ENCODE peak calls at places on chromosomes 7 and 10, in ten cellular contexts. One of them, this sample, is unnamed.

GRCh38 chr10:74113546-74113945 is 37.1 kb downstream of the AP3M1 start:
- DNase-seq in chondrocyte: no peak
- DNase-seq in epithelial cell of esophagus: peak
- DNase-seq in neural crest cell: no peak
- DNase-seq in esophagus muscularis mucosa: no peak
- DNase-seq in HCT116: no peak
- DNase-seq in dorsolateral prefrontal cortex: no peak
- DNase-seq in GM13976: no peak
- DNase-seq in cardiac fibroblast: no peak
- DNase-seq in PC-3: peak
- DNase-seq in this sample: no peak

GRCh38 chr10:95482501-95483248 is 78.5 kb downstream of the SORBS1 start:
- DNase-seq in chondrocyte: no peak
- DNase-seq in epithelial cell of esophagus: no peak
- DNase-seq in neural crest cell: no peak
- DNase-seq in esophagus muscularis mucosa: no peak
- DNase-seq in HCT116: no peak
- DNase-seq in dorsolateral prefrontal cortex: no peak
- DNase-seq in GM13976: no peak
- DNase-seq in cardiac fibroblast: no peak
- DNase-seq in PC-3: no peak
- DNase-seq in this sample: peak

GRCh38 chr10:98316156-98316555 is 48.2 kb upstream of the LOXL4 start:
- DNase-seq in chondrocyte: no peak
- DNase-seq in epithelial cell of esophagus: no peak
- DNase-seq in neural crest cell: no peak
- DNase-seq in esophagus muscularis mucosa: no peak
- DNase-seq in HCT116: no peak
- DNase-seq in dorsolateral prefrontal cortex: no peak
- DNase-seq in GM13976: no peak
- DNase-seq in cardiac fibroblast: no peak
- DNase-seq in PC-3: no peak
- DNase-seq in this sample: no peak

GRCh38 chr7:116433246-116433645 is 66.3 kb upstream of the CAV2 start:
- DNase-seq in chondrocyte: no peak
- DNase-seq in epithelial cell of esophagus: peak
- DNase-seq in neural crest cell: no peak
- DNase-seq in esophagus muscularis mucosa: no peak
- DNase-seq in HCT116: no peak
- DNase-seq in dorsolateral prefrontal cortex: no peak
- DNase-seq in GM13976: no peak
- DNase-seq in cardiac fibroblast: peak
- DNase-seq in PC-3: no peak
- DNase-seq in this sample: no peak

GRCh38 chr7:143512488-143513340 is 35.0 kb downstream of the TAS2R41 start:
- DNase-seq in chondrocyte: no peak
- DNase-seq in epithelial cell of esophagus: peak
- DNase-seq in neural crest cell: no peak
- DNase-seq in esophagus muscularis mucosa: no peak
- DNase-seq in HCT116: no peak
- DNase-seq in dorsolateral prefrontal cortex: no peak
- DNase-seq in GM13976: no peak
- DNase-seq in cardiac fibroblast: peak
- DNase-seq in PC-3: no peak
- DNase-seq in this sample: peak

GRCh38 chr7:77348371-77348813 is 67.8 kb downstream of the GSAP start:
- DNase-seq in chondrocyte: no peak
- DNase-seq in epithelial cell of esophagus: peak
- DNase-seq in neural crest cell: no peak
- DNase-seq in esophagus muscularis mucosa: peak
- DNase-seq in HCT116: no peak
- DNase-seq in dorsolateral prefrontal cortex: no peak
- DNase-seq in GM13976: no peak
- DNase-seq in cardiac fibroblast: peak
- DNase-seq in PC-3: peak
- DNase-seq in this sample: peak

GRCh38 chr7:128435311-128435654 is 20.4 kb upstream of the HILPDA start:
- DNase-seq in chondrocyte: no peak
- DNase-seq in epithelial cell of esophagus: peak
- DNase-seq in neural crest cell: no peak
- DNase-seq in esophagus muscularis mucosa: no peak
- DNase-seq in HCT116: no peak
- DNase-seq in dorsolateral prefrontal cortex: no peak
- DNase-seq in GM13976: no peak
- DNase-seq in cardiac fibroblast: no peak
- DNase-seq in PC-3: no peak
- DNase-seq in this sample: no peak

GRCh38 chr10:91684841-91685240 is 52.0 kb upstream of the PPP1R3C start:
- DNase-seq in chondrocyte: no peak
- DNase-seq in epithelial cell of esophagus: no peak
- DNase-seq in neural crest cell: no peak
- DNase-seq in esophagus muscularis mucosa: peak
- DNase-seq in HCT116: no peak
- DNase-seq in dorsolateral prefrontal cortex: no peak
- DNase-seq in GM13976: no peak
- DNase-seq in cardiac fibroblast: no peak
- DNase-seq in PC-3: peak
- DNase-seq in this sample: no peak

GRCh38 chr10:112490543-112490942 is 43.5 kb downstream of the VTI1A start:
- DNase-seq in chondrocyte: no peak
- DNase-seq in epithelial cell of esophagus: peak
- DNase-seq in neural crest cell: no peak
- DNase-seq in esophagus muscularis mucosa: no peak
- DNase-seq in HCT116: peak
- DNase-seq in dorsolateral prefrontal cortex: no peak
- DNase-seq in GM13976: no peak
- DNase-seq in cardiac fibroblast: peak
- DNase-seq in PC-3: peak
- DNase-seq in this sample: no peak

GRCh38 chr10:28561531-28561930 is 28.6 kb downstream of the WAC start:
- DNase-seq in chondrocyte: no peak
- DNase-seq in epithelial cell of esophagus: no peak
- DNase-seq in neural crest cell: no peak
- DNase-seq in esophagus muscularis mucosa: no peak
- DNase-seq in HCT116: no peak
- DNase-seq in dorsolateral prefrontal cortex: peak
- DNase-seq in GM13976: no peak
- DNase-seq in cardiac fibroblast: no peak
- DNase-seq in PC-3: no peak
- DNase-seq in this sample: no peak

GRCh38 chr10:45160266-45160665 is 155.1 kb downstream of the OR13A1 start:
- DNase-seq in chondrocyte: no peak
- DNase-seq in epithelial cell of esophagus: peak
- DNase-seq in neural crest cell: no peak
- DNase-seq in esophagus muscularis mucosa: no peak
- DNase-seq in HCT116: no peak
- DNase-seq in dorsolateral prefrontal cortex: no peak
- DNase-seq in GM13976: no peak
- DNase-seq in cardiac fibroblast: peak
- DNase-seq in PC-3: peak
- DNase-seq in this sample: peak

GRCh38 chr10:60646966-60647796 is 131.1 kb upstream of the CDK1 start:
- DNase-seq in chondrocyte: no peak
- DNase-seq in epithelial cell of esophagus: peak
- DNase-seq in neural crest cell: peak
- DNase-seq in esophagus muscularis mucosa: no peak
- DNase-seq in HCT116: peak
- DNase-seq in dorsolateral prefrontal cortex: peak
- DNase-seq in GM13976: peak
- DNase-seq in cardiac fibroblast: peak
- DNase-seq in PC-3: peak
- DNase-seq in this sample: peak

GRCh38 chr10:31320179-31320597 is 1.2 kb downstream of the ZEB1 start:
- DNase-seq in chondrocyte: no peak
- DNase-seq in epithelial cell of esophagus: peak
- DNase-seq in neural crest cell: peak
- DNase-seq in esophagus muscularis mucosa: no peak
- DNase-seq in HCT116: no peak
- DNase-seq in dorsolateral prefrontal cortex: peak
- DNase-seq in GM13976: peak
- DNase-seq in cardiac fibroblast: peak
- DNase-seq in PC-3: peak
- DNase-seq in this sample: peak

GRCh38 chr7:131027287-131027773 is 293.3 kb upstream of the KLF14 start:
- DNase-seq in chondrocyte: no peak
- DNase-seq in epithelial cell of esophagus: peak
- DNase-seq in neural crest cell: no peak
- DNase-seq in esophagus muscularis mucosa: no peak
- DNase-seq in HCT116: no peak
- DNase-seq in dorsolateral prefrontal cortex: peak
- DNase-seq in GM13976: no peak
- DNase-seq in cardiac fibroblast: peak
- DNase-seq in PC-3: no peak
- DNase-seq in this sample: peak

GRCh38 chr7:101410743-101411476 is 48.2 kb downstream of the COL26A1 start:
- DNase-seq in chondrocyte: no peak
- DNase-seq in epithelial cell of esophagus: no peak
- DNase-seq in neural crest cell: peak
- DNase-seq in esophagus muscularis mucosa: no peak
- DNase-seq in HCT116: peak
- DNase-seq in dorsolateral prefrontal cortex: peak
- DNase-seq in GM13976: peak
- DNase-seq in cardiac fibroblast: peak
- DNase-seq in PC-3: peak
- DNase-seq in this sample: peak

GRCh38 chr7:11373546-11374142 is 400.0 kb downstream of the PHF14 start:
- DNase-seq in chondrocyte: no peak
- DNase-seq in epithelial cell of esophagus: peak
- DNase-seq in neural crest cell: no peak
- DNase-seq in esophagus muscularis mucosa: no peak
- DNase-seq in HCT116: peak
- DNase-seq in dorsolateral prefrontal cortex: no peak
- DNase-seq in GM13976: no peak
- DNase-seq in cardiac fibroblast: peak
- DNase-seq in PC-3: peak
- DNase-seq in this sample: peak

GRCh38 chr10:572696-573095 is 116.8 kb downstream of the DIP2C start:
- DNase-seq in chondrocyte: no peak
- DNase-seq in epithelial cell of esophagus: no peak
- DNase-seq in neural crest cell: no peak
- DNase-seq in esophagus muscularis mucosa: no peak
- DNase-seq in HCT116: no peak
- DNase-seq in dorsolateral prefrontal cortex: no peak
- DNase-seq in GM13976: no peak
- DNase-seq in cardiac fibroblast: no peak
- DNase-seq in PC-3: no peak
- DNase-seq in this sample: no peak
- TF ChIP-seq CTCF in chondrocyte: no peak
- TF ChIP-seq CTCF in epithelial cell of esophagus: no peak
- TF ChIP-seq CTCF in neural crest cell: no peak
- TF ChIP-seq CTCF in esophagus muscularis mucosa: no peak
- TF ChIP-seq CTCF in HCT116: no peak
- TF ChIP-seq CTCF in dorsolateral prefrontal cortex: no peak
- TF ChIP-seq CTCF in GM13976: no peak
- TF ChIP-seq CTCF in cardiac fibroblast: no peak
- TF ChIP-seq CTCF in PC-3: no peak
- TF ChIP-seq CTCF in this sample: no peak

GRCh38 chr10:47447740-47448139 is 36.2 kb downstream of the ANXA8 start:
- DNase-seq in chondrocyte: no peak
- DNase-seq in epithelial cell of esophagus: no peak
- DNase-seq in neural crest cell: no peak
- DNase-seq in esophagus muscularis mucosa: no peak
- DNase-seq in HCT116: no peak
- DNase-seq in dorsolateral prefrontal cortex: no peak
- DNase-seq in GM13976: no peak
- DNase-seq in cardiac fibroblast: no peak
- DNase-seq in PC-3: no peak
- DNase-seq in this sample: no peak

GRCh38 chr10:47451275-47451997 is 32.5 kb downstream of the ANXA8 start:
- DNase-seq in chondrocyte: peak
- DNase-seq in epithelial cell of esophagus: no peak
- DNase-seq in neural crest cell: no peak
- DNase-seq in esophagus muscularis mucosa: peak
- DNase-seq in HCT116: no peak
- DNase-seq in dorsolateral prefrontal cortex: no peak
- DNase-seq in GM13976: peak
- DNase-seq in cardiac fibroblast: no peak
- DNase-seq in PC-3: no peak
- DNase-seq in this sample: no peak

GRCh38 chr10:47449979-47450378 is 33.9 kb downstream of the ANXA8 start:
- DNase-seq in chondrocyte: no peak
- DNase-seq in epithelial cell of esophagus: no peak
- DNase-seq in neural crest cell: no peak
- DNase-seq in esophagus muscularis mucosa: peak
- DNase-seq in HCT116: no peak
- DNase-seq in dorsolateral prefrontal cortex: no peak
- DNase-seq in GM13976: no peak
- DNase-seq in cardiac fibroblast: no peak
- DNase-seq in PC-3: no peak
- DNase-seq in this sample: no peak

GRCh38 chr10:47450442-47450841 is 33.5 kb downstream of the ANXA8 start:
- DNase-seq in chondrocyte: peak
- DNase-seq in epithelial cell of esophagus: no peak
- DNase-seq in neural crest cell: no peak
- DNase-seq in esophagus muscularis mucosa: no peak
- DNase-seq in HCT116: no peak
- DNase-seq in dorsolateral prefrontal cortex: no peak
- DNase-seq in GM13976: no peak
- DNase-seq in cardiac fibroblast: no peak
- DNase-seq in PC-3: no peak
- DNase-seq in this sample: no peak

GRCh38 chr10:47449102-47449978 is 34.6 kb downstream of the ANXA8 start:
- DNase-seq in chondrocyte: peak
- DNase-seq in epithelial cell of esophagus: no peak
- DNase-seq in neural crest cell: no peak
- DNase-seq in esophagus muscularis mucosa: peak
- DNase-seq in HCT116: no peak
- DNase-seq in dorsolateral prefrontal cortex: no peak
- DNase-seq in GM13976: peak
- DNase-seq in cardiac fibroblast: no peak
- DNase-seq in PC-3: no peak
- DNase-seq in this sample: no peak
- TF ChIP-seq CTCF in chondrocyte: no peak
- TF ChIP-seq CTCF in epithelial cell of esophagus: no peak
- TF ChIP-seq CTCF in neural crest cell: no peak
- TF ChIP-seq CTCF in esophagus muscularis mucosa: no peak
- TF ChIP-seq CTCF in HCT116: no peak
- TF ChIP-seq CTCF in dorsolateral prefrontal cortex: no peak
- TF ChIP-seq CTCF in GM13976: no peak
- TF ChIP-seq CTCF in cardiac fibroblast: no peak
- TF ChIP-seq CTCF in PC-3: no peak
- TF ChIP-seq CTCF in this sample: no peak

GRCh38 chr7:3754488-3755365 is 453.7 kb downstream of the SDK1 start:
- DNase-seq in chondrocyte: no peak
- DNase-seq in epithelial cell of esophagus: peak
- DNase-seq in neural crest cell: no peak
- DNase-seq in esophagus muscularis mucosa: no peak
- DNase-seq in HCT116: no peak
- DNase-seq in dorsolateral prefrontal cortex: peak
- DNase-seq in GM13976: no peak
- DNase-seq in cardiac fibroblast: peak
- DNase-seq in PC-3: peak
- DNase-seq in this sample: no peak
- TF ChIP-seq CTCF in chondrocyte: no peak
- TF ChIP-seq CTCF in epithelial cell of esophagus: no peak
- TF ChIP-seq CTCF in neural crest cell: no peak
- TF ChIP-seq CTCF in esophagus muscularis mucosa: no peak
- TF ChIP-seq CTCF in HCT116: no peak
- TF ChIP-seq CTCF in dorsolateral prefrontal cortex: no peak
- TF ChIP-seq CTCF in GM13976: no peak
- TF ChIP-seq CTCF in cardiac fibroblast: no peak
- TF ChIP-seq CTCF in PC-3: no peak
- TF ChIP-seq CTCF in this sample: no peak

GRCh38 chr7:19268737-19269136 is 123.5 kb upstream of the FERD3L start:
- DNase-seq in chondrocyte: no peak
- DNase-seq in epithelial cell of esophagus: peak
- DNase-seq in neural crest cell: no peak
- DNase-seq in esophagus muscularis mucosa: no peak
- DNase-seq in HCT116: no peak
- DNase-seq in dorsolateral prefrontal cortex: no peak
- DNase-seq in GM13976: no peak
- DNase-seq in cardiac fibroblast: peak
- DNase-seq in PC-3: no peak
- DNase-seq in this sample: peak

GRCh38 chr7:19262794-19263193 is 117.6 kb upstream of the FERD3L start:
- DNase-seq in chondrocyte: no peak
- DNase-seq in epithelial cell of esophagus: no peak
- DNase-seq in neural crest cell: no peak
- DNase-seq in esophagus muscularis mucosa: no peak
- DNase-seq in HCT116: no peak
- DNase-seq in dorsolateral prefrontal cortex: no peak
- DNase-seq in GM13976: no peak
- DNase-seq in cardiac fibroblast: no peak
- DNase-seq in PC-3: peak
- DNase-seq in this sample: no peak
- TF ChIP-seq CTCF in chondrocyte: peak
- TF ChIP-seq CTCF in epithelial cell of esophagus: peak
- TF ChIP-seq CTCF in neural crest cell: no peak
- TF ChIP-seq CTCF in esophagus muscularis mucosa: no peak
- TF ChIP-seq CTCF in HCT116: no peak
- TF ChIP-seq CTCF in dorsolateral prefrontal cortex: no peak
- TF ChIP-seq CTCF in GM13976: no peak
- TF ChIP-seq CTCF in cardiac fibroblast: no peak
- TF ChIP-seq CTCF in PC-3: no peak
- TF ChIP-seq CTCF in this sample: no peak